ENCODE peak calls at places on chromosome 1, in six cellular contexts. One of them, this sample, is unnamed.

GRCh38 chr1:29105822-29106221 is 17.9 kb downstream of the TMEM200B start:
- DNase-seq in GM23338: no peak
- DNase-seq in H4: no peak
- DNase-seq in cardiac fibroblast: no peak
- DNase-seq in naive thymus-derived CD8-positive, alpha-beta T cell: no peak
- DNase-seq in activated gamma-delta T cell treated with Interleukin-2 at 50 U/mL for 16 hours: no peak
- DNase-seq in this sample: no peak

GRCh38 chr1:39141925-39142324 is 62.6 kb upstream of the MACF1 start:
- DNase-seq in GM23338: peak; percentile 90
- DNase-seq in H4: no peak
- DNase-seq in cardiac fibroblast: peak; percentile 82
- DNase-seq in naive thymus-derived CD8-positive, alpha-beta T cell: no peak
- DNase-seq in activated gamma-delta T cell treated with Interleukin-2 at 50 U/mL for 16 hours: no peak
- DNase-seq in this sample: no peak

GRCh38 chr1:153485880-153486279 is 25.4 kb upstream of the S100A7 start:
- DNase-seq in GM23338: no peak
- DNase-seq in H4: peak; percentile 21
- DNase-seq in cardiac fibroblast: peak; percentile 30
- DNase-seq in naive thymus-derived CD8-positive, alpha-beta T cell: no peak
- DNase-seq in activated gamma-delta T cell treated with Interleukin-2 at 50 U/mL for 16 hours: no peak
- DNase-seq in this sample: no peak

GRCh38 chr1:246280551-246280950 is 226.5 kb downstream of the SMYD3 start:
- DNase-seq in GM23338: peak; percentile 21
- DNase-seq in H4: peak; percentile 27
- DNase-seq in cardiac fibroblast: peak; percentile 61
- DNase-seq in naive thymus-derived CD8-positive, alpha-beta T cell: no peak
- DNase-seq in activated gamma-delta T cell treated with Interleukin-2 at 50 U/mL for 16 hours: no peak
- DNase-seq in this sample: no peak

GRCh38 chr1:113353581-113353980 is 36.7 kb upstream of the MAGI3 start:
- DNase-seq in GM23338: no peak
- DNase-seq in H4: no peak
- DNase-seq in cardiac fibroblast: no peak
- DNase-seq in naive thymus-derived CD8-positive, alpha-beta T cell: no peak
- DNase-seq in activated gamma-delta T cell treated with Interleukin-2 at 50 U/mL for 16 hours: no peak
- DNase-seq in this sample: no peak

GRCh38 chr1:69073176-69073575 is 494.5 kb upstream of the LRRC7 start:
- DNase-seq in GM23338: peak; percentile 34
- DNase-seq in H4: no peak
- DNase-seq in cardiac fibroblast: no peak
- DNase-seq in naive thymus-derived CD8-positive, alpha-beta T cell: no peak
- DNase-seq in activated gamma-delta T cell treated with Interleukin-2 at 50 U/mL for 16 hours: no peak
- DNase-seq in this sample: no peak

GRCh38 chr1:6965062-6965913 is 180.0 kb downstream of the CAMTA1 start:
- DNase-seq in GM23338: no peak
- DNase-seq in H4: no peak
- DNase-seq in cardiac fibroblast: no peak
- DNase-seq in naive thymus-derived CD8-positive, alpha-beta T cell: no peak
- DNase-seq in activated gamma-delta T cell treated with Interleukin-2 at 50 U/mL for 16 hours: no peak
- DNase-seq in this sample: no peak

GRCh38 chr1:210340751-210341328 is 12.1 kb downstream of the HHAT start:
- DNase-seq in GM23338: no peak
- DNase-seq in H4: no peak
- DNase-seq in cardiac fibroblast: no peak
- DNase-seq in naive thymus-derived CD8-positive, alpha-beta T cell: no peak
- DNase-seq in activated gamma-delta T cell treated with Interleukin-2 at 50 U/mL for 16 hours: no peak
- DNase-seq in this sample: no peak

GRCh38 chr1:101264699-101265098 is 27.9 kb downstream of the S1PR1 start:
- DNase-seq in GM23338: no peak
- DNase-seq in H4: no peak
- DNase-seq in cardiac fibroblast: peak; percentile 59
- DNase-seq in naive thymus-derived CD8-positive, alpha-beta T cell: no peak
- DNase-seq in activated gamma-delta T cell treated with Interleukin-2 at 50 U/mL for 16 hours: no peak
- DNase-seq in this sample: no peak

GRCh38 chr1:29801561-29801973 is 565.2 kb downstream of the PTPRU start:
- DNase-seq in GM23338: no peak
- DNase-seq in H4: no peak
- DNase-seq in cardiac fibroblast: no peak
- DNase-seq in naive thymus-derived CD8-positive, alpha-beta T cell: no peak
- DNase-seq in activated gamma-delta T cell treated with Interleukin-2 at 50 U/mL for 16 hours: no peak
- DNase-seq in this sample: no peak

GRCh38 chr1:34066921-34067603 is 98.0 kb downstream of the CSMD2 start:
- DNase-seq in GM23338: no peak
- DNase-seq in H4: no peak
- DNase-seq in cardiac fibroblast: peak; percentile 5
- DNase-seq in naive thymus-derived CD8-positive, alpha-beta T cell: no peak
- DNase-seq in activated gamma-delta T cell treated with Interleukin-2 at 50 U/mL for 16 hours: no peak
- DNase-seq in this sample: no peak

GRCh38 chr1:201184734-201185453 is 5.7 kb upstream of the IGFN1 start:
- DNase-seq in GM23338: peak; percentile 80
- DNase-seq in H4: peak; percentile 84
- DNase-seq in cardiac fibroblast: peak; percentile 78
- DNase-seq in naive thymus-derived CD8-positive, alpha-beta T cell: no peak
- DNase-seq in activated gamma-delta T cell treated with Interleukin-2 at 50 U/mL for 16 hours: no peak
- DNase-seq in this sample: peak; percentile 37